ENCODE peak calls at places on chromosomes 4 and X, in seven cellular contexts. L, D, R, A, N, X and J are unnamed samples.

GRCh38 chr4:6204871-6205583 is 4.7 kb upstream of the JAKMIP1 start:
- DNase-seq in R (no peak), D (no peak), N (no peak), L (no peak), X (no peak), A (no peak), J (no peak)

GRCh38 chr4:68466751-68467150 is 19.5 kb downstream of the TMPRSS11E start:
- DNase-seq in N (no peak), A (no peak), L (no peak), R (no peak), X (no peak), D (no peak), J (no peak)

GRCh38 chrX:125895518-125895917 is 270.6 kb downstream of the DCAF12L2 start:
- DNase-seq in R (no peak), D (no peak), X (no peak), L (no peak), A (no peak), N (no peak), J (no peak)

GRCh38 chrX:52422884-52423283 is 54.1 kb downstream of the XAGE2 start:
- DNase-seq in A (peak; percentile 16), L (no peak), D (no peak), R (peak; percentile 64), X (peak; percentile 12), N (no peak), J (no peak)

GRCh38 chr4:67035501-67035900 is 509.8 kb downstream of the CENPC start:
- DNase-seq in L (no peak), X (peak; percentile 96), A (no peak), N (no peak), R (peak; percentile 80), D (no peak), J (no peak)

GRCh38 chr4:182235016-182235415 is 8.2 kb upstream of the TENM3 start:
- DNase-seq in R (no peak), D (no peak), X (no peak), A (no peak), L (no peak), N (no peak), J (no peak)

GRCh38 chr4:38782452-38783108 is at the start of gene TLR10:
- DNase-seq in R (peak; percentile 64), X (peak; percentile 40), A (peak; percentile 16), L (no peak), D (peak; percentile 48), N (peak; percentile 66), J (no peak)

GRCh38 chrX:30979271-30979670 is 90.2 kb upstream of the TAB3 start:
- DNase-seq in L (no peak), N (no peak), X (no peak), D (no peak), R (no peak), A (no peak), J (no peak)

GRCh38 chrX:54076903-54077302 is 32.6 kb upstream of the PHF8 start:
- DNase-seq in X (no peak), R (peak; percentile 46), L (no peak), A (peak; percentile 15), N (no peak), D (no peak), J (no peak)

DNA sequence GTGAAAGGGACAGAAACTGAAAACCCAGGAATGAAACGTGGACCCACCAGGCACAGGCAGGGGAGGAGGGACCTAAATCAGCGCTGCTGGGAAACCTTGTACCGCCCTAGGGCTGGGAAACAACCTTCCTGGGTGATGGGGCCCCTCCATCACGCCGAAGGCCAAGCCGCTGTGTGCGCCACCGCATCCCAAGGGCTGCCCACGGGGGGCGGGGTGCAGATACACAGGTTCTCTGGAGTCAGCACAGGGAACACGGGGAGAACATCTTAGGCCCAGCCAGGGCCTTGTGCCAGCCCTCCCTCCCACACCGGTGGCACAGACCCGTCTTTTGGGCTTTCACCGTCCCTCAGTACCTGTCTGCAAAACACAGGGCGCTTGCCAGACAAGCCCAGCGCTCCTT is 13.0 kb downstream of the UVSSA start:
- DNase-seq in X (no peak), R (no peak), D (no peak), A (no peak), N (no peak), L (no peak), J (no peak)
- H3K4me3 ChIP-seq in X (no peak overlapping the region), R (no peak overlapping the region), D (no peak overlapping the region), A (no peak overlapping the region), N (no peak overlapping the region), L (no peak overlapping the region), J (no peak overlapping the region)

GRCh38 chrX:47573334-47574095 is 8.7 kb upstream of the TIMP1 start:
- DNase-seq in A (no peak), N (peak; percentile 92), X (no peak), D (no peak), R (peak; percentile 84), L (no peak), J (peak; percentile 52)

GRCh38 chrX:47574096-47574553 is 8.1 kb upstream of the TIMP1 start:
- DNase-seq in A (no peak), R (no peak), N (no peak), X (no peak), D (no peak), L (no peak), J (no peak)

GRCh38 chrX:47576021-47576898 is 6.0 kb upstream of the TIMP1 start:
- DNase-seq in X (no peak), R (no peak), N (no peak), D (no peak), L (no peak), A (no peak), J (no peak)

GRCh38 chrX:47572773-47573333 is 9.4 kb upstream of the TIMP1 start:
- DNase-seq in X (no peak), A (no peak), N (no peak), R (no peak), D (no peak), L (no peak), J (no peak)

GRCh38 chrX:47574609-47575325 is 7.5 kb upstream of the TIMP1 start:
- DNase-seq in X (no peak), A (no peak), L (no peak), N (peak; percentile 70), R (no peak), D (no peak), J (no peak)
- H3K4me3 ChIP-seq in X (peak overlapping the region; percentile 20), A (no peak overlapping the region), L (peak overlapping the region; percentile 27), N (no peak overlapping the region), R (peak overlapping the region; percentile 17), D (no peak overlapping the region), J (peak overlapping the region; percentile 63)

GRCh38 chr4:15006416-15007024 is 4.2 kb downstream of the CPEB2 start:
- DNase-seq in L (no peak), D (no peak), N (no peak), X (no peak), A (no peak), R (no peak), J (no peak)
- H3K4me3 ChIP-seq in L (peak overlapping the region; percentile 73), D (no peak overlapping the region), N (peak overlapping the region; percentile 95), X (peak overlapping the region; percentile 81), A (peak overlapping the region; percentile 85), R (peak overlapping the region; percentile 75), J (peak overlapping the region; percentile 93)

GRCh38 chr4:187077749-187078148 is 354.1 kb upstream of the FAT1 start:
- DNase-seq in A (no peak), L (no peak), N (peak; percentile 57), X (no peak), D (no peak), R (no peak), J (no peak)
- H3K4me3 ChIP-seq in A (no peak overlapping the region), L (no peak overlapping the region), N (no peak overlapping the region), X (no peak overlapping the region), D (no peak overlapping the region), R (no peak overlapping the region), J (no peak overlapping the region)

GRCh38 chr4:143230683-143231082 is 46.0 kb downstream of the USP38 start:
- DNase-seq in R (no peak), D (no peak), N (no peak), A (no peak), L (no peak), X (no peak), J (no peak)
- H3K4me3 ChIP-seq in R (no peak overlapping the region), D (no peak overlapping the region), N (no peak overlapping the region), A (no peak overlapping the region), L (no peak overlapping the region), X (no peak overlapping the region), J (no peak overlapping the region)

DNA sequence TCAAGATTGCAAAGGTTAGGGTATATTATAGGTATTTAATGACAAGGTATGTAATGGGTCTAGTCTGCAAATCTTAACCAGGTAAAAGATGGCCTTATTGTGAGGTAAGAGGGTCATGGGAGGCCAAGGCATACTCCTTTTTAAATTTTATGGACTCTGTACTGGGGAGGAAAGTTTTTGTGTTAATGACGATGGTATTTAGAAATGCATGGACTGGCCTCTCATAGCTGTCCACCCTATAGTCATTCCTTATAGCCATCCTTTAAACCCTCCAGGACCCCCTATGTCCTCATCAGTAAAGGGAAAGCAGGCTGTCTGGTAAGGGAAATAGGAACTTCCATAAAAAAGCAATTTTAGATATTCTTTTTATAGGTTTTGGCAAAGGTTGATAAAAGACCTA is 1.5 kb downstream of the AIMP1 start:
- DNase-seq in N (no peak), L (no peak), A (no peak), R (no peak), D (no peak), X (no peak), J (no peak)
- H3K4me3 ChIP-seq in N (peak overlapping the region; percentile 96), L (peak overlapping the region; percentile 76), A (peak overlapping the region; percentile 93), R (peak overlapping the region; percentile 73), D (peak overlapping the region; percentile 96), X (peak overlapping the region; percentile 79), J (peak overlapping the region; percentile 76)

GRCh38 chrX:71365876-71366673 is at the start of gene TAF1:
- DNase-seq in N (peak; percentile 94), X (peak; percentile 97), D (peak; percentile 95), R (peak; percentile 98), A (peak; percentile 94), L (peak; percentile 97), J (peak; percentile 92)

GRCh38 chrX:71365356-71365875 is 741 bp upstream of the TAF1 start:
- DNase-seq in D (no peak), X (no peak), A (no peak), N (no peak), L (no peak), R (no peak), J (no peak)

GRCh38 chrX:71367396-71367795 is 1.2 kb downstream of the TAF1 start:
- DNase-seq in R (peak; percentile 1), D (no peak), X (no peak), L (no peak), N (no peak), A (no peak), J (no peak)

GRCh38 chrX:71364221-71364620 is 1.9 kb upstream of the TAF1 start:
- DNase-seq in D (no peak), A (no peak), N (no peak), R (no peak), X (no peak), L (no peak), J (no peak)

GRCh38 chrX:71366674-71367256 is 608 bp downstream of the TAF1 start:
- DNase-seq in D (peak; percentile 54), L (peak; percentile 44), X (peak; percentile 17), N (no peak), R (peak; percentile 25), A (no peak), J (peak; percentile 16)
- H3K4me3 ChIP-seq in D (peak overlapping the region; percentile 82), L (peak overlapping the region; percentile 69), X (peak overlapping the region; percentile 84), N (peak overlapping the region; percentile 93), R (peak overlapping the region; percentile 77), A (peak overlapping the region; percentile 84), J (peak overlapping the region; percentile 77)

GRCh38 chrX:153944140-153944799 is at the start of gene RENBP:
- DNase-seq in D (peak; percentile 62), L (peak; percentile 83), R (no peak), X (no peak), N (peak; percentile 86), A (no peak), J (peak; percentile 61)
- H3K4me3 ChIP-seq in D (no peak within 1 kb of the TSS), L (peak within 1 kb of the TSS; percentile 56), R (peak within 1 kb of the TSS; percentile 7), X (peak within 1 kb of the TSS; percentile 24), N (peak within 1 kb of the TSS; percentile 72), A (no peak within 1 kb of the TSS), J (peak within 1 kb of the TSS; percentile 60)